ENCODE peak calls at places on chromosome 14, in nine cellular contexts. Y is HCT116, Q is hepatocyte, I is PC-3, V is GM23338, C is GM23248, T is OCI-LY7, X is neural progenitor cell, B is SK-N-SH. N is an unnamed sample.

GRCh38 chr14:101116486-101117130 is 213.1 kb upstream of the RTL1 start:
- DNase-seq in T (no peak), X (no peak), Q (no peak), C (no peak), Y (no peak), I (no peak), B (no peak), V (no peak), N (no peak)

GRCh38 chr14:31232081-31232480 is 24.5 kb upstream of the HECTD1 start:
- DNase-seq in C (no peak), Q (no peak), Y (no peak), I (no peak), V (no peak), T (no peak), X (no peak), B (no peak), N (no peak)

GRCh38 chr14:67522270-67522669 is 10.8 kb upstream of the PLEKHH1 start:
- DNase-seq in C (no peak), Y (no peak), I (no peak), V (no peak), X (peak; percentile 58), Q (no peak), T (no peak), B (no peak), N (no peak)

GRCh38 chr14:52014601-52015267 is 25.4 kb downstream of the RTRAF start:
- DNase-seq in C (no peak), Q (no peak), V (no peak), X (no peak), T (no peak), I (no peak), B (peak; percentile 62), Y (no peak), N (no peak)

GRCh38 chr14:100523131-100523530 is 64.1 kb downstream of the BEGAIN start:
- DNase-seq in Q (no peak), C (no peak), T (no peak), B (no peak), X (no peak), V (no peak), I (no peak), Y (no peak), N (no peak)

GRCh38 chr14:92540472-92541048 is 27.0 kb downstream of the RIN3 start:
- DNase-seq in V (peak; percentile 15), C (peak; percentile 99), X (no peak), Q (peak; percentile 82), B (peak; percentile 30), I (peak; percentile 96), T (no peak), Y (peak; percentile 59), N (no peak)

GRCh38 chr14:77436042-77436441 is 12.7 kb upstream of the NOXRED1 start:
- DNase-seq in Y (no peak), B (no peak), X (no peak), T (no peak), Q (no peak), V (no peak), I (peak; percentile 37), C (peak; percentile 3), N (no peak)

GRCh38 chr14:77804592-77804991 is 4.7 kb downstream of the ADCK1 start:
- DNase-seq in I (peak; percentile 82), C (peak; percentile 36), V (peak; percentile 84), Y (no peak), T (peak; percentile 54), X (peak; percentile 71), B (no peak), Q (no peak), N (peak; percentile 41)

GRCh38 chr14:40417777-40418401 is 985.7 kb upstream of the FBXO33 start:
- DNase-seq in T (peak; percentile 47), I (peak; percentile 71), Q (peak; percentile 68), V (peak; percentile 82), X (peak; percentile 71), B (peak; percentile 13), Y (peak; percentile 29), C (peak; percentile 1), N (peak; percentile 34)

GRCh38 chr14:104321151-104322130 is 183.1 kb downstream of the KIF26A start:
- DNase-seq in Y (no peak), T (no peak), Q (no peak), I (no peak), C (no peak), B (no peak), X (no peak), V (no peak), N (no peak)

GRCh38 chr14:64812412-64812811 is 67.3 kb downstream of the SPTB start:
- DNase-seq in Q (peak; percentile 81), Y (peak; percentile 47), X (peak; percentile 43), B (no peak), V (peak; percentile 90), C (no peak), T (peak; percentile 16), I (no peak), N (peak; percentile 78)

GRCh38 chr14:22388669-22389625 is 200.1 kb downstream of the DAD1 start:
- DNase-seq in V (no peak), Y (no peak), C (peak; percentile 72), T (no peak), B (no peak), Q (peak; percentile 55), I (peak; percentile 57), X (no peak), N (no peak)

GRCh38 chr14:101960225-101960624 is 4.1 kb upstream of the DYNC1H1 start:
- DNase-seq in T (peak; percentile 60), V (peak; percentile 77), C (peak; percentile 55), X (peak; percentile 51), Y (no peak), Q (no peak), B (no peak), I (peak; percentile 48), N (peak; percentile 14)

GRCh38 chr14:49766839-49767238 is 1.1 kb upstream of the KLHDC2 start:
- DNase-seq in Y (no peak), X (peak; percentile 6), B (peak; percentile 17), Q (peak; percentile 11), T (peak; percentile 21), V (no peak), I (no peak), C (peak; percentile 14), N (no peak)

GRCh38 chr14:105050551-105050897 is 14.7 kb downstream of the GPR132 start:
- DNase-seq in C (peak; percentile 59), X (no peak), V (no peak), Q (no peak), B (peak; percentile 67), Y (peak; percentile 16), T (no peak), I (peak; percentile 51), N (no peak)

GRCh38 chr14:77088219-77088618 is 9.8 kb upstream of the CIPC start:
- DNase-seq in I (peak; percentile 100), X (peak; percentile 49), Y (peak; percentile 71), C (no peak), T (no peak), V (peak; percentile 100), Q (peak; percentile 88), B (no peak), N (no peak)

GRCh38 chr14:97426776-97427175 is 629.6 kb downstream of the VRK1 start:
- DNase-seq in X (no peak), V (no peak), Y (no peak), I (no peak), B (no peak), Q (no peak), T (no peak), C (no peak), N (no peak)

GRCh38 chr14:89290813-89291212 is 126.2 kb downstream of the FOXN3 start:
- DNase-seq in Y (no peak), B (no peak), X (no peak), Q (no peak), V (no peak), C (no peak), I (no peak), T (no peak), N (no peak)

GRCh38 chr14:100391182-100391581 is 68.0 kb downstream of the SLC25A47 start:
- DNase-seq in T (no peak), V (no peak), C (no peak), Y (no peak), Q (no peak), B (no peak), I (no peak), X (no peak), N (no peak)

GRCh38 chr14:34583525-34583924 is 44.0 kb upstream of the EAPP start:
- DNase-seq in Y (no peak), I (no peak), Q (no peak), X (no peak), C (no peak), T (no peak), B (no peak), V (no peak), N (no peak)

DNA sequence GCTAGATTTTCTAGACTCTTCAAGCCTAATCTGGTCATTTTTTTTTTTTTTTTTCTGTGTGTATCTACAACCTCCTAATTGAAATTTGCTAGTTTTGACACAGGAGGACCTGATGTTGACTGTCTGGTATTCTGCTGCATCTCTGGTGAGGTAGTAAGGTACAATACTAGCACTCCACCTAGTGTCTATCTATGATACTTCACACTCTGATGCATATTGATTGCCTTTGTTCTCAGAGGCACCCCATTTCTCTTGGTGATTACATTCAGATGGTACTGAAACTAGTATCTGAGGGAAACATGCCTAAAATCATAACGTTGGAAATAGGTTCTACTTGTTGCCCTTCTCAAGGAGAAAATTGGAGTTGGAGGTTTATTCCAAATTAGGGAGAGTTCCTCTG is 930.5 kb upstream of the NOVA1 start:
- DNase-seq in T (no peak), Y (no peak), C (peak; percentile 7), B (peak; percentile 37), Q (peak; percentile 44), I (peak; percentile 57), X (peak; percentile 62), V (peak; percentile 68), N (peak; percentile 41)
- TF ChIP-seq EZH2phosphoT487 in T (no peak), Y (no peak), C (no peak), B (no peak), Q (no peak), I (no peak), X (no peak), V (no peak), N (no peak)

GRCh38 chr14:68762944-68763831 is 29.7 kb downstream of the ZFP36L1 start:
- DNase-seq in Y (no peak), C (peak; percentile 92), T (no peak), B (peak; percentile 80), V (peak; percentile 72), X (peak; percentile 58), Q (peak; percentile 86), I (no peak), N (no peak)
- H3K4me1 ChIP-seq in Y (peaks cover 14% of the 10 kb centered on the region), C (peaks cover 18% of the 10 kb centered on the region), T (no peaks in the 10 kb centered on the region), B (peaks cover 5% of the 10 kb centered on the region), V (no peaks in the 10 kb centered on the region), X (peaks cover 9% of the 10 kb centered on the region), Q (peaks cover 21% of the 10 kb centered on the region), I (no peaks in the 10 kb centered on the region), N (no peaks in the 10 kb centered on the region)

DNA sequence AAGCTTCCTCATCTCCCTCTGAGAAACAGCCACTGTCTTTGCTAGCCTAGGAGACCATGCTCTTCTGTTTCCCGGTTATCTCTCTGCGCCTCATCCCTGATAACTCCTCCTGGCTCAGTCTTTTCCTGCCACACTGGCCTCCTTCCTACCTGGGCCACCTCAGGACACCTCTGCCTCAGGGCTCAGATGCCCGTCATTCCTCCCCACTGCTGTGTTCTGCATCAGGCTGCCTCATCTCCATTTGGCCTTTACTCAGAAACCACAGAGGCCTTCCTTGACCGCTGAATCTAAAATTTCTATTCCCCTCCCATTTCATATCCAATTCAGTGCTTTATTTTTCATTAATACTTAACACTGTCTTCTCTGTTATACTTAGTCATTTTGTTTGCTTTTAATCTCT is 311.0 kb upstream of the RGS6 start:
- DNase-seq in X (no peak), T (no peak), Y (no peak), C (peak; percentile 23), B (no peak), V (no peak), I (peak; percentile 70), Q (no peak), N (no peak)
- TF ChIP-seq EZH2phosphoT487 in X (no peak), T (no peak), Y (no peak), C (no peak), B (no peak), V (no peak), I (no peak), Q (no peak), N (no peak)

GRCh38 chr14:95494456-95494855 is 22.0 kb downstream of the SYNE3 start:
- DNase-seq in I (no peak), T (no peak), C (no peak), Y (no peak), Q (no peak), V (no peak), X (no peak), B (no peak), N (no peak)
- H3K4me1 ChIP-seq in I (no peaks in the 10 kb centered on the region), T (peaks cover 70% of the 10 kb centered on the region), C (peaks cover 17% of the 10 kb centered on the region), Y (peaks cover 10% of the 10 kb centered on the region), Q (peaks cover 35% of the 10 kb centered on the region), V (no peaks in the 10 kb centered on the region), X (peaks cover 6% of the 10 kb centered on the region), B (peaks cover 16% of the 10 kb centered on the region), N (peaks cover 53% of the 10 kb centered on the region)

N was measured in MM.1S.